ENCODE peak calls at places on chromosomes 3 and 15, in four cellular contexts. J is GM12878, A is HepG2, I is K562. D is an unnamed sample.

GRCh38 chr15:61118885-61119284 is 110.2 kb downstream of the RORA start:
- DNase-seq in J (no peak), A (no peak), I (peak), D (no peak)

GRCh38 chr15:90376789-90377188 is 11.3 kb upstream of the IQGAP1 start:
- DNase-seq in J (no peak), A (no peak), I (no peak), D (no peak)

GRCh38 chr3:134311265-134311664 is 60.6 kb upstream of the RYK start:
- DNase-seq in J (no peak), A (no peak), I (no peak), D (no peak)

GRCh38 chr3:151864423-151865101 is 8.9 kb upstream of the SUCNR1 start:
- DNase-seq in J (no peak), A (no peak), I (no peak), D (peak)

GRCh38 chr3:122272889-122273288 is 52.2 kb upstream of the CSTA start:
- DNase-seq in J (no peak), A (no peak), I (no peak), D (no peak)

GRCh38 chr3:162978136-162978535 is 1481.5 kb downstream of the OTOL1 start:
- DNase-seq in J (no peak), A (no peak), I (no peak), D (no peak)

GRCh38 chr3:59502806-59503205 is 453.0 kb upstream of the CFAP20DC start:
- DNase-seq in J (no peak), A (no peak), I (no peak), D (no peak)

GRCh38 chr3:113002676-113003075 is 11.9 kb downstream of the GTPBP8 start:
- DNase-seq in J (no peak), A (no peak), I (no peak), D (no peak)

GRCh38 chr3:58391156-58391865 is 42.3 kb downstream of the PDHB start:
- DNase-seq in J (no peak), A (no peak), I (no peak), D (no peak)

GRCh38 chr15:60494108-60494507 is 15.2 kb upstream of the ICE2 start:
- DNase-seq in J (no peak), A (peak), I (no peak), D (no peak)

GRCh38 chr15:66826504-66826903 is 124.5 kb downstream of the SMAD6 start:
- DNase-seq in J (no peak), A (no peak), I (no peak), D (no peak)

GRCh38 chr3:189779166-189779565 is 148.0 kb downstream of the TP63 start:
- DNase-seq in J (no peak), A (no peak), I (no peak), D (no peak)

GRCh38 chr3:111676177-111677021 is 81.3 kb upstream of the ZBED2 start:
- DNase-seq in J (no peak), A (peak), I (no peak), D (peak)

GRCh38 chr3:78589242-78589641 is 1178.6 kb downstream of the ROBO1 start:
- DNase-seq in J (no peak), A (no peak), I (no peak), D (no peak)

GRCh38 chr3:111986800-111987199 is 8.0 kb downstream of the ABHD10 start:
- DNase-seq in J (no peak), A (no peak), I (no peak), D (no peak)

GRCh38 chr3:3227670-3228069 is 48.2 kb upstream of the CRBN start:
- DNase-seq in J (no peak), A (no peak), I (no peak), D (no peak)

GRCh38 chr3:147415819-147416218 is 6.7 kb downstream of the ZIC1 start:
- DNase-seq in J (no peak), A (no peak), I (no peak), D (no peak)

GRCh38 chr3:114213669-114214541 is 23.5 kb downstream of the ZNF80 start:
- DNase-seq in J (peak), A (no peak), I (peak), D (peak)

GRCh38 chr3:193554790-193555189 is at the start of gene ATP13A4:
- DNase-seq in J (no peak), A (no peak), I (no peak), D (no peak)

GRCh38 chr15:31392761-31393401 is 66.2 kb downstream of the KLF13 start:
- DNase-seq in J (no peak), A (no peak), I (no peak), D (no peak)

GRCh38 chr3:8460815-8461482 is 40.7 kb upstream of the LMCD1 start:
- DNase-seq in J (no peak), A (no peak), I (no peak), D (no peak)

GRCh38 chr3:128113817-128114794 is 9.5 kb downstream of the RUVBL1 start:
- DNase-seq in J (peak), A (no peak), I (no peak), D (no peak)

GRCh38 chr3:50132421-50133282 is 22.5 kb upstream of the SEMA3F start:
- DNase-seq in J (no peak), A (no peak), I (no peak), D (no peak)

GRCh38 chr3:185713015-185713414 is 111.8 kb downstream of the IGF2BP2 start:
- DNase-seq in J (no peak), A (peak), I (no peak), D (no peak)

GRCh38 chr15:29795610-29796009 is 26.7 kb downstream of the TJP1 start:
- DNase-seq in J (no peak), A (no peak), I (no peak), D (no peak)

GRCh38 chr15:78752492-78753358 is 58.5 kb downstream of the ADAMTS7 start:
- DNase-seq in J (no peak), A (no peak), I (no peak), D (no peak)

GRCh38 chr3:65508743-65509422 is 529.8 kb downstream of the MAGI1 start:
- DNase-seq in J (no peak), A (no peak), I (peak), D (no peak)

GRCh38 chr15:48765007-48765406 is 45.9 kb downstream of the CEP152 start:
- DNase-seq in J (no peak), A (no peak), I (peak), D (no peak)
- TF ChIP-seq KDM1A in J (no peak), A (no peak), I (no peak), D (no peak)

DNA sequence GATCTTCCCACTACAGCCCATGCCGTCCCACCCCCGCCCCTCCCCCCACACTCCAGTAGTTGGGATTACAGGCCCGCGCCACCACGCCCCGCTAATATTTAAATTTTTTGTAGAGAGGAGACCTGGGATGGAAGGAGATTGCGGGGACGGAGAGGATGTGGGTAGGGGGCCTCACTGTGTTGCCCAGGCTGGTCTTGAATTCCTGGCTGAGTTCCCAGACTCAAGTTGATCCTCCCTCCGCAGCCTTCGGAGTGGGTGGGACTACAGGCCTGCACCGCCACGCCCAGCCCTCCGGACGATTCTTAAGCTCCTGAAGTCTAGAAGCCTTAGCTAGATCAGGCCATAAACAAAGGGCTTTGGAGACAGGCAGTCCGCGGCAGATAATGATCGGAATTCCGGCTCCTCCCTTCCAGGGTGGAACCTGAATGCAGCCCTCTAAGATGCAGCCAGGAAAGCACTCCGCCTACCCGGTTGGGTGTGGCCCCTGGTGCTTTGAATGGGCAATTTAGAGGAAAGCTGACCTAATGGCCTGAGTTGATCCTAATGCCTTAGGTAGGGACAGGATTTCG is at the start of gene DPPA2:
- DNase-seq in J (no peak), A (no peak), I (peak), D (no peak)
- TF ChIP-seq JUNB in J (no peak), A (no peak), I (no peak), D (no peak)

GRCh38 chr15:40633178-40633577 is 39.1 kb downstream of the KNL1 start:
- DNase-seq in J (no peak), A (peak), I (no peak), D (peak)

DNA sequence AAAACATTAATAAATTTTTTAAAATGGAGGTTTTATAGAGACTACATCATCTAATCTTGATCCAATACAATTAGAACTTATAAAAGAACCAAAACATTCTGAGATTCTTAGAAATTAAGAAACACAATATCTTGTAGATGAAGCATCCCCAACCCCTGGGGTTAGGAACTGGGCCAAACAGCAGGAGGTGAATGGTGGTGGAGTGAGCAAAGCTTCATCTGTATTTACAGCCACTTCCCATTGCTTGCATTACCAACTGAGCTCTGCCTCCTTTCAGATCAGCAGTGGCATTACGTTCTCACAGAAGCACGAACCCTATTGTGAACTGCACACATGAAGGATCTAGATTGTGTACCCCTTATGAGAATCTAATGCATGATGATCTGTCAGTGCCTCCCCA is 36.3 kb downstream of the KNL1 start:
- DNase-seq in J (no peak), A (no peak), I (no peak), D (no peak)
- TF ChIP-seq KDM1A in J (no peak), A (no peak), I (no peak), D (no peak)

DNA sequence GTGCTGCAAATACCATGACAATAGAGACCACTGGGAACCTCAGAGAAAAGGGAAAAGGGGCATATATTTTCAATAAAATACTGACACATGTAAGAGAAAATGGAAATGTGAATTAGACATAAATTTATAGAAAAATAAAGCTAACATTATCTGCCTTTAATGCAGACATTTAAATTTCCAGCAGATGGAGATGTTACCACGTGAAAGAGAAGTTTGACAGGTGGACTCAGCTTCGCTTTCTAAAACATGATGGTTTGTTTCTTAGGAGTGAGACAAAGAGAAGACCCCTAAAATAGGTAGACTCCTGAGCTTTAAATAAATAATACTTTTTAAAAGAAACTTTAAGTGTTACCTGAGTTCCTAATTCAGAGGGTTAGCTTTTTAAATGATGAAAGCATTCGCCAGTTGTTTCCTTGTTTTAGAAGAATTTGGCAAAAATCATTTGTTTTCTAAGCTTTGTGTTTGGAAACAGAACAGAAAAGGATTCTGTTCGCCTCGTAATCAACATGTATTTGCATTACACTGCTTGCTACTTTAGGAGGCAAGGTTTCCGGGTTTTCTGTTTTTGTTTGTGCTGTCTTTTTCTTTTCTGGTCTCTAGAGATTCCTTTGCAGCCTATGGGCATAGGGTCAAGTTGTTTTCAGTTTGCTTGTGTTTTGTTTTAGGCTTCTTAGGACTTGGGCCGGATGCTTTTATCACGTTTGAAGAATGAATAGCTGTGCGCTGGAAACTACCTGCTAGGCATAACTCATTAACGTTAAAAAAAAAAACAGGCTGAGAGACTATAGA is 271.4 kb downstream of the THSD4 start:
- DNase-seq in J (no peak), A (no peak), I (peak), D (peak)
- TF ChIP-seq JUNB in J (no peak), A (no peak), I (no peak), D (no peak)

DNA sequence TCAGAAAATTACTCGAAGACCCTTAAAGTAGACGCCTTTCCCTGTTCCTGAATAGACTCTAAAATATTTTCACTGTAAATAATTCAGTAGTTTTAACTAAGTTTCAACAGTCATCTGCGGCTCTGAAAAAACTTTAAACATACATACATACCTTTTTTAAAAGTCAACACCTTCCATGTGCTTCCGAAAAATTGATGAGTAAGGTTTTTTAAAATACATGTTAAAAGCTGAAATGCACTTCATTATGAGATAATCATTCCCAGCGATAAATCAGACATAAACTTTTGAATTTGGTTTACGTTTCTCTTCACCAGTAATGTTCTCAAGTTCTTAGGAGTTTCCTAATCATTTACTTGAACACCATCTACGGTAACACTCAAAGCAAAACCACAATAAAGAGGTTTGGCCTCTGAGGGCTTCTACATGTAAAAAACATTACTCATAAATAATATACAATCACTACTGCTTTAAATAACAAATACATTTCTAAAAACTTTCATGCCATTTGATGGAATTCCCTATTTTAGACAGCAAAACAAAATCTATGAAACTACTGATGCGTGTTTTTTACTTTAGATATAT is 403.5 kb downstream of the SHQ1 start:
- DNase-seq in J (no peak), A (no peak), I (no peak), D (no peak)
- TF ChIP-seq KDM1A in J (no peak), A (no peak), I (no peak), D (no peak)

GRCh38 chr3:154936196-154936595 is 143.9 kb upstream of the MME start:
- DNase-seq in J (no peak), A (no peak), I (no peak), D (no peak)

GRCh38 chr3:154926721-154927120 is 153.4 kb upstream of the MME start:
- DNase-seq in J (no peak), A (no peak), I (no peak), D (no peak)

GRCh38 chr3:154932633-154933032 is 147.5 kb upstream of the MME start:
- DNase-seq in J (no peak), A (no peak), I (no peak), D (no peak)

GRCh38 chr3:154933581-154933980 is 146.5 kb upstream of the MME start:
- DNase-seq in J (no peak), A (no peak), I (no peak), D (no peak)

GRCh38 chr3:154931484-154931883 is 148.6 kb upstream of the MME start:
- DNase-seq in J (no peak), A (no peak), I (no peak), D (no peak)
- TF ChIP-seq JUNB in J (no peak), A (no peak), I (no peak), D (no peak)

GRCh38 chr15:28109626-28110415 is 10.7 kb upstream of the OCA2 start:
- DNase-seq in J (no peak), A (no peak), I (no peak), D (no peak)
- TF ChIP-seq KDM1A in J (no peak), A (no peak), I (no peak), D (no peak)

GRCh38 chr3:11642455-11643162 is 1.1 kb downstream of the VGLL4 start:
- DNase-seq in J (peak), A (peak), I (peak), D (peak)
- TF ChIP-seq JUNB in J (no peak), A (no peak), I (no peak), D (no peak)

GRCh38 chr3:149998946-149999345 is 28.3 kb upstream of the PFN2 start:
- DNase-seq in J (no peak), A (no peak), I (no peak), D (no peak)

GRCh38 chr3:150000631-150001030 is 29.9 kb upstream of the PFN2 start:
- DNase-seq in J (no peak), A (no peak), I (no peak), D (no peak)

DNA sequence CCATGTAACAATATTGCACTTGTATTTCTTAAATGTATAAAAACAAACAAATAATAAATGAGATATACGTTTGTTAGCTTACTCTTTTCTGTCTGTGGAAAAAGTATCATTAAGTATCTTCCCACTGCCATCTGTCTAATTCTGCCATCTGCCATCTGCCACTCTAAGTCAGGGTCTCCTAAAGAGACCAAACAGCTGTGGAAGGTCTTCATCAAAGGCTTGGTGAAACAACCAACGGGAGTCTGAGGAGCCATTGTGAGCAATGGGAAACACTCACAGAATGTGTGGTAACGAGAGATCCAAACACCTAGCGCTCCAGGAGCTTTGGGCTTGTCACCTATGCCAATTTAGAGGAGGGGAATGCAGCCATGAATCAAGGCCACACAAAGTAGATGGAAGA is 28.7 kb upstream of the PFN2 start:
- DNase-seq in J (no peak), A (no peak), I (no peak), D (no peak)
- TF ChIP-seq KDM1A in J (no peak), A (no peak), I (no peak), D (no peak)